ENCODE peak calls at places on chromosomes 6 and 20, in six cellular contexts. W, R, G, N, P and F are unnamed samples.

GRCh38 chr20:47502271-47502730 is 614 bp downstream of the NCOA3 start:
- DNase-seq in W (peak; percentile 54), R (no peak), G (peak; percentile 36), N (no peak), P (no peak), F (peak; percentile 19)

GRCh38 chr6:53651149-53651763 is 14.3 kb downstream of the KLHL31 start:
- DNase-seq in W (peak; percentile 88), R (peak; percentile 74), G (peak; percentile 72), N (no peak), P (peak; percentile 70), F (peak; percentile 59)

GRCh38 chr6:18359237-18359885 is 27.8 kb upstream of the RNF144B start:
- DNase-seq in W (no peak), R (no peak), G (no peak), N (no peak), P (no peak), F (no peak)

GRCh38 chr6:21064716-21065340 is 528.7 kb upstream of the SOX4 start:
- DNase-seq in W (no peak), R (no peak), G (no peak), N (no peak), P (no peak), F (no peak)

GRCh38 chr20:23244207-23244915 is 106.2 kb upstream of the NXT1 start:
- DNase-seq in W (peak; percentile 73), R (no peak), G (no peak), N (no peak), P (no peak), F (no peak)

GRCh38 chr6:131948221-131948661 is 2.9 kb downstream of the CCN2 start:
- DNase-seq in W (peak; percentile 48), R (no peak), G (no peak), N (no peak), P (no peak), F (no peak)

GRCh38 chr20:63428906-63429575 is 43.4 kb downstream of the KCNQ2 start:
- DNase-seq in W (no peak), R (no peak), G (no peak), N (no peak), P (no peak), F (no peak)

GRCh38 chr6:117264487-117265424 is 602 bp upstream of the VGLL2 start:
- DNase-seq in W (peak; percentile 55), R (no peak), G (no peak), N (no peak), P (peak; percentile 39), F (no peak)

GRCh38 chr6:5961836-5962235 is 44.9 kb downstream of the NRN1 start:
- DNase-seq in W (no peak), R (no peak), G (no peak), N (no peak), P (no peak), F (no peak)

GRCh38 chr6:169785566-169785965 is 34.1 kb downstream of the ERMARD start:
- DNase-seq in W (no peak), R (no peak), G (peak; percentile 2), N (no peak), P (peak; percentile 10), F (no peak)

GRCh38 chr6:42249279-42249678 is 31.6 kb upstream of the MRPS10 start:
- DNase-seq in W (peak; percentile 39), R (no peak), G (no peak), N (no peak), P (no peak), F (peak; percentile 52)

GRCh38 chr20:11454966-11455799 is 462.5 kb upstream of the BTBD3 start:
- DNase-seq in W (peak; percentile 74), R (no peak), G (no peak), N (no peak), P (no peak), F (no peak)

GRCh38 chr6:56864171-56864616 is 90.7 kb upstream of the BEND6 start:
- DNase-seq in W (no peak), R (no peak), G (no peak), N (no peak), P (no peak), F (no peak)

GRCh38 chr6:15329154-15329781 is 83.4 kb downstream of the JARID2 start:
- DNase-seq in W (peak; percentile 97), R (no peak), G (no peak), N (no peak), P (no peak), F (no peak)

GRCh38 chr6:18362058-18362561 is 25.0 kb upstream of the RNF144B start:
- DNase-seq in W (peak; percentile 92), R (no peak), G (no peak), N (no peak), P (no peak), F (no peak)

GRCh38 chr20:53623454-53624206 is 30.0 kb upstream of the ZNF217 start:
- DNase-seq in W (peak; percentile 91), R (peak; percentile 35), G (peak; percentile 61), N (peak; percentile 80), P (peak; percentile 64), F (peak; percentile 40)

GRCh38 chr6:164154588-164154987 is 740.1 kb downstream of the QKI start:
- DNase-seq in W (no peak), R (no peak), G (no peak), N (no peak), P (no peak), F (no peak)

GRCh38 chr20:25504366-25505135 is 80.8 kb downstream of the NINL start:
- DNase-seq in W (no peak), R (no peak), G (no peak), N (no peak), P (no peak), F (no peak)

GRCh38 chr6:33894438-33894837 is 90.6 kb upstream of the MLN start:
- DNase-seq in W (peak; percentile 68), R (no peak), G (no peak), N (peak; percentile 14), P (no peak), F (no peak)

GRCh38 chr6:112802154-112802553 is 455.0 kb downstream of the RFPL4B start:
- DNase-seq in W (peak; percentile 73), R (no peak), G (no peak), N (no peak), P (no peak), F (no peak)

GRCh38 chr6:63675138-63675537 is 39.5 kb downstream of the PHF3 start:
- DNase-seq in W (no peak), R (no peak), G (no peak), N (no peak), P (no peak), F (no peak)

GRCh38 chr6:63674635-63675034 is 39.0 kb downstream of the PHF3 start:
- DNase-seq in W (no peak), R (no peak), G (no peak), N (no peak), P (no peak), F (no peak)

GRCh38 chr6:63676412-63677114 is 41.0 kb downstream of the PHF3 start:
- DNase-seq in W (peak; percentile 18), R (no peak), G (no peak), N (no peak), P (no peak), F (no peak)

GRCh38 chr6:63673692-63674091 is 38.1 kb downstream of the PHF3 start:
- DNase-seq in W (no peak), R (no peak), G (no peak), N (no peak), P (no peak), F (no peak)

DNA sequence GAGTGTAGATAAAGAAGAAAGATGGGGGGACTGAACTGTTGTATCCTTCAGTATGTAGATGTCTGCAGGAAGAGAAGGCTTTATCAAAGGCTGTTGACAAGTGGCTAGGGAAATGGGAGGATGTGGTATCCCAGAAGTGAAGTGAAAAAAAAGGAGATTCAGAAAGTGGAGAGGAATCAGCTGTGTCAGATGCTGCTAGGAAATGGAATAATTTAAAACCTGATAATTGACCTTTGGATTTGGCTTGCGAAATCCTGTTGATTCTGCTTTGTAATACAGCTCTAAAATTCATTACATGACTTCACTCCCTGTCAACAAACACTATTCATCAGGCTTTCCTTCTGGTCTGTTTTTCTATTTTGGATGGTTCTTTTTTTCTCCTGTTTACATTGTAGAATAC is 41.7 kb downstream of the PHF3 start:
- DNase-seq in W (peak; percentile 27), R (no peak), G (no peak), N (no peak), P (no peak), F (no peak)
- H3K9me3 ChIP-seq in W (no peaks in the 10 kb centered on the region), R (no peaks in the 10 kb centered on the region), G (no peaks in the 10 kb centered on the region), N (no peaks in the 10 kb centered on the region), P (no peaks in the 10 kb centered on the region), F (no peaks in the 10 kb centered on the region)

DNA sequence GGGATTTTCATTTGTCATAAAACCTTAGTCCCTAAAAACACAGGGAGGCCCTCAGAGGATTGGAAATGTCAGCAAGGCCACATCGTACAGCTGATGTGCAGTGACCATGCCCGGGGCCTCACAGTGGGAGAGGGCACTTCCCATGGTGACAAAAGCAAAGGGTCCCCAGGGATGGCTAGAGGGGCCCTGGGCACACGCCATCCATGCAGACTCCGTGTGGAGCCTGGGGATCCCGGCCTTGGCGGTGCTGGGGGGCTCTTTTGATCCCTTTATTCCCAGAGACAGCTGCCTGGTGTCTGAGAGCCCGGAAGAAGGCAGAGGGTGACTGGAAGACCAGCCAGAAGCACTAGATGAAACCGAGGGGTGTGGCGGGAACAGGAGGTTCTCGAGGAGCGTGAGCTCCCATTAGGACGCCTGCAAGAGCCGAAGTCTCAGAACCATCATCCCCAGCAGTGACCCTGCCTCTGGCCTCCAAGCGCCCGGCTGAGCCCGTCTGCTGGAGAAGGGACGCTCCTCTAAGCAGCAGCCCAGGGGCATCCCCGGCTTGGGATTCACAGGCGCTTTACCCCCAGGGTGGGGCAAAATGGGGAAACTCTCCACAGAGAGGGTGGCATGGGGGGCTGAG is 49.1 kb upstream of the FRMD1 start:
- DNase-seq in W (no peak), R (no peak), G (no peak), N (no peak), P (peak; percentile 16), F (no peak)
- H3K9me3 ChIP-seq in W (no peaks in the 10 kb centered on the region), R (no peaks in the 10 kb centered on the region), G (no peaks in the 10 kb centered on the region), N (no peaks in the 10 kb centered on the region), P (no peaks in the 10 kb centered on the region), F (no peaks in the 10 kb centered on the region)

GRCh38 chr20:55882286-55882685 is 123.0 kb downstream of the CBLN4 start:
- DNase-seq in W (no peak), R (no peak), G (no peak), N (no peak), P (no peak), F (no peak)

GRCh38 chr20:55888655-55889054 is 116.7 kb downstream of the CBLN4 start:
- DNase-seq in W (no peak), R (no peak), G (no peak), N (no peak), P (no peak), F (no peak)

GRCh38 chr20:55880361-55880760 is 125.0 kb downstream of the CBLN4 start:
- DNase-seq in W (no peak), R (no peak), G (peak; percentile 13), N (peak; percentile 81), P (no peak), F (no peak)

GRCh38 chr20:55881204-55881603 is 124.1 kb downstream of the CBLN4 start:
- DNase-seq in W (no peak), R (no peak), G (no peak), N (no peak), P (no peak), F (no peak)

DNA sequence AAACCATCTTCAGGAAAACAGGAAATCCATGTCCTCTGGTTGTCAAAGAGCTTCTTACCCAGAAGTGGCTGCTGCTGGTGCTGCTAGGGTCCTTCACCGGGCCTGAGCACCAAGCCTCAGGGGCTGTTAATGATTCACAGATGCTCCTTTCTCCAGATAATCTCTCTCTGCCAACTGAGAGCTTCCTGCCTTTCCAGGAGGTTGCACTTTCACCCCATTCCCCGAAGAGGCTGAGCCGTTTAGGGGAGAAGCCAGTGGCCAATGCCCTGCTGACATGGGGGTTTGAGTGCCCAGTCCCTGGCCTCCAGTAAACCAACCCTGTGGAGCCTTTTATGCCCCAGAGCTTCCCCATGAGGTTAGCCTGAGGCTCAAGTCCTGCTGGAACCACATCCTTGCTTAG is 122.4 kb downstream of the CBLN4 start:
- DNase-seq in W (no peak), R (no peak), G (no peak), N (peak; percentile 79), P (no peak), F (no peak)
- H3K9me3 ChIP-seq in W (no peaks in the 10 kb centered on the region), R (no peaks in the 10 kb centered on the region), G (no peaks in the 10 kb centered on the region), N (no peaks in the 10 kb centered on the region), P (peaks cover 47% of the 10 kb centered on the region), F (no peaks in the 10 kb centered on the region)

GRCh38 chr20:36308318-36308710 is 2.2 kb downstream of the DLGAP4 start:
- DNase-seq in W (no peak), R (no peak), G (no peak), N (no peak), P (no peak), F (no peak)
- H3K9me3 ChIP-seq in W (no peaks in the 10 kb centered on the region), R (no peaks in the 10 kb centered on the region), G (no peaks in the 10 kb centered on the region), N (no peaks in the 10 kb centered on the region), P (no peaks in the 10 kb centered on the region), F (no peaks in the 10 kb centered on the region)